ENCODE peak calls at places on chromosome 18, in seven cellular contexts. One of them, this sample, is unnamed.

GRCh38 chr18:48393776-48394175 is 15.4 kb downstream of the ZBTB7C start:
- DNase-seq in AG04450: no peak
- DNase-seq in progenitor cell of endocrine pancreas: no peak
- DNase-seq in EH: no peak
- DNase-seq in left cardiac atrium: no peak
- DNase-seq in spleen: no peak
- DNase-seq in hepatic stellate cell: no peak
- DNase-seq in this sample: no peak

GRCh38 chr18:66344227-66344626 is 259.7 kb downstream of the CDH19 start:
- DNase-seq in AG04450: no peak
- DNase-seq in progenitor cell of endocrine pancreas: no peak
- DNase-seq in EH: no peak
- DNase-seq in left cardiac atrium: no peak
- DNase-seq in spleen: no peak
- DNase-seq in hepatic stellate cell: no peak
- DNase-seq in this sample: no peak

GRCh38 chr18:79278896-79279295 is 116.8 kb upstream of the NFATC1 start:
- DNase-seq in AG04450: no peak
- DNase-seq in progenitor cell of endocrine pancreas: no peak
- DNase-seq in EH: no peak
- DNase-seq in left cardiac atrium: no peak
- DNase-seq in spleen: no peak
- DNase-seq in hepatic stellate cell: no peak
- DNase-seq in this sample: no peak

GRCh38 chr18:59200787-59201186 is 19.2 kb upstream of the GRP start:
- DNase-seq in AG04450: no peak
- DNase-seq in progenitor cell of endocrine pancreas: no peak
- DNase-seq in EH: peak; percentile 47
- DNase-seq in left cardiac atrium: no peak
- DNase-seq in spleen: no peak
- DNase-seq in hepatic stellate cell: no peak
- DNase-seq in this sample: no peak

GRCh38 chr18:46167971-46168370 is 63.8 kb downstream of the HAUS1 start:
- DNase-seq in AG04450: no peak
- DNase-seq in progenitor cell of endocrine pancreas: no peak
- DNase-seq in EH: no peak
- DNase-seq in left cardiac atrium: no peak
- DNase-seq in spleen: peak; percentile 91
- DNase-seq in hepatic stellate cell: no peak
- DNase-seq in this sample: no peak

GRCh38 chr18:47557160-47557559 is 305.7 kb upstream of the SKOR2 start:
- DNase-seq in AG04450: no peak
- DNase-seq in progenitor cell of endocrine pancreas: no peak
- DNase-seq in EH: no peak
- DNase-seq in left cardiac atrium: no peak
- DNase-seq in spleen: no peak
- DNase-seq in hepatic stellate cell: no peak
- DNase-seq in this sample: no peak

GRCh38 chr18:6920099-6920955 is 190.8 kb downstream of the ARHGAP28 start:
- DNase-seq in AG04450: peak; percentile 27
- DNase-seq in progenitor cell of endocrine pancreas: peak; percentile 29
- DNase-seq in EH: peak; percentile 64
- DNase-seq in left cardiac atrium: no peak
- DNase-seq in spleen: no peak
- DNase-seq in hepatic stellate cell: peak; percentile 54
- DNase-seq in this sample: peak; percentile 70

GRCh38 chr18:54151376-54151775 is 73.1 kb downstream of the MBD2 start:
- DNase-seq in AG04450: no peak
- DNase-seq in progenitor cell of endocrine pancreas: no peak
- DNase-seq in EH: no peak
- DNase-seq in left cardiac atrium: no peak
- DNase-seq in spleen: no peak
- DNase-seq in hepatic stellate cell: no peak
- DNase-seq in this sample: no peak

GRCh38 chr18:10131783-10132381 is 218.1 kb downstream of the VAPA start:
- DNase-seq in AG04450: no peak
- DNase-seq in progenitor cell of endocrine pancreas: peak; percentile 21
- DNase-seq in EH: no peak
- DNase-seq in left cardiac atrium: no peak
- DNase-seq in spleen: no peak
- DNase-seq in hepatic stellate cell: no peak
- DNase-seq in this sample: no peak

GRCh38 chr18:9922592-9923308 is 8.9 kb downstream of the VAPA start:
- DNase-seq in AG04450: no peak
- DNase-seq in progenitor cell of endocrine pancreas: no peak
- DNase-seq in EH: no peak
- DNase-seq in left cardiac atrium: no peak
- DNase-seq in spleen: no peak
- DNase-seq in hepatic stellate cell: no peak
- DNase-seq in this sample: no peak

GRCh38 chr18:11672198-11672597 is 16.9 kb upstream of the GNAL start:
- DNase-seq in AG04450: no peak
- DNase-seq in progenitor cell of endocrine pancreas: no peak
- DNase-seq in EH: no peak
- DNase-seq in left cardiac atrium: no peak
- DNase-seq in spleen: no peak
- DNase-seq in hepatic stellate cell: no peak
- DNase-seq in this sample: no peak

GRCh38 chr18:39591647-39592046 is 2026.0 kb upstream of the CELF4 start:
- DNase-seq in AG04450: no peak
- DNase-seq in progenitor cell of endocrine pancreas: no peak
- DNase-seq in EH: no peak
- DNase-seq in left cardiac atrium: no peak
- DNase-seq in spleen: no peak
- DNase-seq in hepatic stellate cell: no peak
- DNase-seq in this sample: no peak

GRCh38 chr18:12384261-12384660 is 7.2 kb upstream of the AFG3L2 start:
- DNase-seq in AG04450: no peak
- DNase-seq in progenitor cell of endocrine pancreas: no peak
- DNase-seq in EH: no peak
- DNase-seq in left cardiac atrium: no peak
- DNase-seq in spleen: no peak
- DNase-seq in hepatic stellate cell: no peak
- DNase-seq in this sample: no peak

GRCh38 chr18:72985686-72986085 is 117.9 kb upstream of the NETO1 start:
- DNase-seq in AG04450: no peak
- DNase-seq in progenitor cell of endocrine pancreas: no peak
- DNase-seq in EH: no peak
- DNase-seq in left cardiac atrium: no peak
- DNase-seq in spleen: no peak
- DNase-seq in hepatic stellate cell: no peak
- DNase-seq in this sample: no peak

This sample was measured in HT1080.